ENCODE peak calls at places on chromosomes 13 and 19, in four cellular contexts. C, R, X and E are unnamed samples.

GRCh38 chr19:38831142-38831605 is 420 bp downstream of the ECH1 start:
- DNase-seq in C (no peak), R (no peak), X (peak), E (peak)

GRCh38 chr13:34076943-34077703 is 259.2 kb downstream of the RFC3 start:
- DNase-seq in C (no peak), R (no peak), X (peak), E (peak)

GRCh38 chr13:76473552-76474134 is 412.6 kb downstream of the KCTD12 start:
- DNase-seq in C (peak), R (peak), X (peak), E (peak)

GRCh38 chr13:76335463-76335862 is 550.7 kb downstream of the KCTD12 start:
- DNase-seq in C (no peak), R (no peak), X (no peak), E (no peak)

GRCh38 chr19:16205205-16206045 is 7.7 kb downstream of the AP1M1 start:
- DNase-seq in C (no peak), R (no peak), X (peak), E (no peak)

GRCh38 chr19:2529473-2529918 is 53.6 kb downstream of the GADD45B start:
- DNase-seq in C (no peak), R (no peak), X (peak), E (no peak)

GRCh38 chr13:95588721-95589120 is 36.2 kb downstream of the CLDN10 start:
- DNase-seq in C (no peak), R (no peak), X (no peak), E (no peak)

GRCh38 chr13:33257786-33258185 is 27.8 kb downstream of the STARD13 start:
- DNase-seq in C (no peak), R (no peak), X (no peak), E (no peak)

GRCh38 chr13:44934724-44935123 is 54.5 kb downstream of the NUFIP1 start:
- DNase-seq in C (no peak), R (peak), X (no peak), E (no peak)

GRCh38 chr13:67619346-67619745 is 389.2 kb upstream of the PCDH9 start:
- DNase-seq in C (no peak), R (no peak), X (no peak), E (no peak)

GRCh38 chr13:21435710-21436151 is 23.4 kb downstream of the ZDHHC20 start:
- DNase-seq in C (peak), R (peak), X (peak), E (no peak)

GRCh38 chr19:16527971-16528521 is 14.2 kb downstream of the CHERP start:
- DNase-seq in C (peak), R (no peak), X (no peak), E (peak)

GRCh38 chr19:53037101-53038097 is 7.1 kb upstream of the ERVV-2 start:
- DNase-seq in C (peak), R (no peak), X (no peak), E (no peak)

GRCh38 chr13:94712812-94713555 is 639 bp upstream of the SOX21 start:
- DNase-seq in C (no peak), R (no peak), X (no peak), E (peak)

GRCh38 chr13:27080018-27080948 is 91.3 kb downstream of the USP12 start:
- DNase-seq in C (no peak), R (no peak), X (no peak), E (no peak)

GRCh38 chr13:102897371-102898138 is 51.7 kb downstream of the ERCC5 start:
- DNase-seq in C (no peak), R (no peak), X (no peak), E (no peak)

GRCh38 chr19:3075605-3076431 is 13.5 kb upstream of the TLE5 start:
- DNase-seq in C (peak), R (no peak), X (no peak), E (peak)

GRCh38 chr13:34145061-34145460 is 327.1 kb downstream of the RFC3 start:
- DNase-seq in C (no peak), R (no peak), X (no peak), E (no peak)

GRCh38 chr19:41325947-41326706 is 16.2 kb downstream of the CCDC97 start:
- DNase-seq in C (no peak), R (no peak), X (peak), E (no peak)

GRCh38 chr13:31111136-31111535 is 50.6 kb downstream of the HSPH1 start:
- DNase-seq in C (no peak), R (no peak), X (no peak), E (no peak)
- TF ChIP-seq TARDBP in C (no peak), R (no peak), X (no peak), E (no peak)

DNA sequence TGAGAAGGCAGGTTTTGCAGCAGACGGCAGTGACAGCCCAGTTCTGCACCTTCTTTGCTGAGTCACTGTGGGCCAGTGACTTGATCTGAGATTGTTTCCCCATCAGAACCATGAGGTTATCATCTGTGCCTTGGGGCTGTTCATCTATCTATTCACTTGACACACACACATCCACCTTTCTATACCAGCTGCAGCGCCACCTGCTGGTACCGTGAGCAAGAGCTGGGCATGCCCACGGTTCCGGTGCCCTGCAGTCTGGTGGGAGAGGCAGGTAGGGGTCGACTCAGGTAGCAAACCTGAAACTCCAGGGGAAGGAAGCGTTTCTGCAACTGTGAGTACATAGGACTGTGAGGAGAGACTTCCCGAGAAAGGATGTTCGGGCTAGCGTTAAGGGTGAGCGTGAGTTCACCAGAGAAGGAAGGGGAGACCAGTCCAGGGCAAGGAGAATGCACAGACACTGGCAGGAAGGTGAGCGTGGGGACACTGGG is 7.5 kb upstream of the LIN7B start:
- DNase-seq in C (no peak), R (no peak), X (peak), E (no peak)
- TF ChIP-seq TARDBP in C (no peak), R (no peak), X (no peak), E (no peak)

GRCh38 chr19:4174895-4175668 is 7.3 kb downstream of the SIRT6 start:
- DNase-seq in C (no peak), R (no peak), X (no peak), E (no peak)
- TF ChIP-seq TARDBP in C (no peak), R (no peak), X (no peak), E (no peak)

GRCh38 chr13:97548736-97549135 is 114.8 kb downstream of the RAP2A start:
- DNase-seq in C (no peak), R (no peak), X (no peak), E (no peak)

GRCh38 chr13:97555034-97555433 is 121.1 kb downstream of the RAP2A start:
- DNase-seq in C (no peak), R (no peak), X (no peak), E (no peak)

GRCh38 chr13:97548138-97548537 is 114.2 kb downstream of the RAP2A start:
- DNase-seq in C (no peak), R (no peak), X (no peak), E (no peak)

GRCh38 chr13:97544041-97544765 is 110.2 kb downstream of the RAP2A start:
- DNase-seq in C (no peak), R (no peak), X (no peak), E (no peak)

GRCh38 chr13:97549201-97549600 is 115.2 kb downstream of the RAP2A start:
- DNase-seq in C (no peak), R (no peak), X (no peak), E (no peak)
- TF ChIP-seq TARDBP in C (no peak), R (no peak), X (no peak), E (no peak)

GRCh38 chr13:40814803-40815202 is 25.4 kb downstream of the SLC25A15 start:
- DNase-seq in C (no peak), R (no peak), X (no peak), E (no peak)
- TF ChIP-seq TARDBP in C (no peak), R (no peak), X (no peak), E (no peak)

GRCh38 chr13:72217142-72217541 is 350.1 kb upstream of the DACH1 start:
- DNase-seq in C (no peak), R (no peak), X (no peak), E (no peak)

GRCh38 chr13:72218966-72219365 is 352.0 kb upstream of the DACH1 start:
- DNase-seq in C (no peak), R (no peak), X (no peak), E (no peak)

DNA sequence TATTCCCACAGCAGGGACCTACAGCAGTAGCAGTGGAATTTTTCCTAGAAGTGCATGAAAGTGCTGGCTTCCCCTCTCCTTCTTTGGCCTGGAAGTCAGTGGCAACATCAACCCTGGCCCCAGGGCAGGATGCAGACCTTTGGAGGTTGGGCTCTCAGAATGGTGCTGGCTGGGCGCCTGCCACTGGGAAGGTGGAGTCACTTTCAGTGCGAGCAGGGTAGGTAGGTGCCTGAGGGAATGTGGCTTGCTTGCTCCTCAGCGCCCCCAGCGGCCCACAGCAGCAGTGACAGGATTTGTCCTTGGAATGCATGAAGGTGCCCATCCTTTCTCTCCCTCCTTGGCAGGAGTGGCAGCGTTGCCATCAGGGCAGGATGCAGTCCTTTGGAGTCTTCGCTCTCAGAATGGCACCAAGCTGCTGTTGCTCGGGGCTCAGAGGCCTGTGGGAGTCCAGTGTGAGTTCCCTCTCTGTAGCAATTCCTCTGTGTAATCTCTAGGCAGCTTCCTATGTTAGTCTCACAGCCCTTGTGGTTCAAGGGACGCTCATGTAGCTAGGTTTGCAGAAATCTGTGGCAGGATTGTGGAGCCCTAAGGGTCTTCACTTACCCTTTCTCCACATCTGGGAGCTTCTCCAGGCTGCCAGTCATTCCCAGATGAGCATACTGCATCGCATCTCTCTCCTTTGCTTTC is 354.4 kb upstream of the DACH1 start:
- DNase-seq in C (peak), R (no peak), X (peak), E (peak)
- TF ChIP-seq TARDBP in C (no peak), R (no peak), X (no peak), E (no peak)

GRCh38 chr13:111897846-111898215 is 169.1 kb upstream of the SOX1 start:
- DNase-seq in C (no peak), R (no peak), X (no peak), E (no peak)

GRCh38 chr13:111893607-111894443 is 173.1 kb upstream of the SOX1 start:
- DNase-seq in C (no peak), R (no peak), X (no peak), E (no peak)

GRCh38 chr13:111897178-111897845 is 169.6 kb upstream of the SOX1 start:
- DNase-seq in C (no peak), R (no peak), X (no peak), E (no peak)

GRCh38 chr13:111895896-111896821 is 170.8 kb upstream of the SOX1 start:
- DNase-seq in C (no peak), R (no peak), X (no peak), E (no peak)

DNA sequence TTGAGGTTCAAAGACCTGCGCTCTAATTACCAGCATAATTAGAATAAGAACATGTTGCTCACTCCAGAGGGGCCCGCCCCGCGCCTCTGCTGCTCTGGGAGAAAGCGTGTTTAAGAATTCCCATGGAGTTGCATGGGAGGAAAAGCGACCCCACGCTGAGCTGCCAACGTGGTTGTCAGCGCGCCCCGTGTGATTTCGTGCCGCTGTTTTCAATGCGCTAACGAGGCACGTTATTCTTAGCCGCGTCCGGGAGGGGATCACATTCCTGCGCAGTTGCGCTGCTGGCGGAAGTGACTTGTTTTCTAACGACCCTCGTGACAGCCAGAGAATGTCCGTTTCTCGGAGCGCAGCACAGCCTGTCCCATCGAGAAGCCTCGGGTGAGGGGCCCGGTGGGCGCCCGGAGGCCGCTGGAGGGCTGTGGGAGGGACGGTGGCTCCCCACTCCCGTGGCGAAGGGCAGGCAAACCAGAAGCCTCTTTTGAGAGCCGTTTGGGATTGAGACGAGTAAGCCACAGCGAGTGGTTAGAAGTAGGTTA is 173.8 kb upstream of the SOX1 start:
- DNase-seq in C (no peak), R (no peak), X (no peak), E (peak)
- TF ChIP-seq TARDBP in C (no peak), R (no peak), X (no peak), E (no peak)